ENCODE peak calls at places on chromosomes 3 and 15, in eight cellular contexts. One of them, this sample, is unnamed.

GRCh38 chr15:101242999-101243336 is 8.9 kb downstream of the CHSY1 start:
- DNase-seq in posterior vena cava: no peak
- DNase-seq in neural progenitor cell: peak; percentile 82
- DNase-seq in RWPE1: no peak
- DNase-seq in SW480: no peak
- DNase-seq in tibial artery: no peak
- DNase-seq in ovary: no peak
- DNase-seq in iris pigment epithelial cell: no peak
- DNase-seq in this sample: no peak

GRCh38 chr3:54206874-54207273 is 84.5 kb downstream of the CACNA2D3 start:
- DNase-seq in tibial artery: no peak
- DNase-seq in posterior vena cava: no peak
- DNase-seq in ovary: no peak
- DNase-seq in SW480: no peak
- DNase-seq in iris pigment epithelial cell: no peak
- DNase-seq in RWPE1: no peak
- DNase-seq in neural progenitor cell: peak; percentile 20
- DNase-seq in this sample: no peak

GRCh38 chr15:58465866-58466517 is 34.2 kb downstream of the LIPC start:
- DNase-seq in neural progenitor cell: no peak
- DNase-seq in iris pigment epithelial cell: no peak
- DNase-seq in ovary: no peak
- DNase-seq in posterior vena cava: no peak
- DNase-seq in RWPE1: no peak
- DNase-seq in tibial artery: no peak
- DNase-seq in SW480: no peak
- DNase-seq in this sample: no peak

GRCh38 chr15:44087578-44088190 is 107.4 kb downstream of the FRMD5 start:
- DNase-seq in SW480: no peak
- DNase-seq in ovary: no peak
- DNase-seq in neural progenitor cell: no peak
- DNase-seq in iris pigment epithelial cell: peak; percentile 92
- DNase-seq in tibial artery: no peak
- DNase-seq in RWPE1: peak; percentile 85
- DNase-seq in posterior vena cava: no peak
- DNase-seq in this sample: peak; percentile 60

GRCh38 chr3:168094877-168095610 is 680 bp downstream of the GOLIM4 start:
- DNase-seq in tibial artery: peak; percentile 76
- DNase-seq in neural progenitor cell: peak; percentile 82
- DNase-seq in posterior vena cava: peak; percentile 92
- DNase-seq in iris pigment epithelial cell: peak; percentile 68
- DNase-seq in RWPE1: peak; percentile 50
- DNase-seq in ovary: peak; percentile 54
- DNase-seq in SW480: peak; percentile 86
- DNase-seq in this sample: peak; percentile 76

GRCh38 chr15:72146221-72146620 is 28.0 kb downstream of the SENP8 start:
- DNase-seq in iris pigment epithelial cell: no peak
- DNase-seq in neural progenitor cell: no peak
- DNase-seq in tibial artery: no peak
- DNase-seq in ovary: no peak
- DNase-seq in posterior vena cava: no peak
- DNase-seq in SW480: no peak
- DNase-seq in RWPE1: no peak
- DNase-seq in this sample: no peak

GRCh38 chr3:149975919-149976318 is 5.2 kb upstream of the PFN2 start:
- DNase-seq in iris pigment epithelial cell: no peak
- DNase-seq in SW480: no peak
- DNase-seq in ovary: no peak
- DNase-seq in RWPE1: no peak
- DNase-seq in posterior vena cava: no peak
- DNase-seq in neural progenitor cell: peak; percentile 30
- DNase-seq in tibial artery: no peak
- DNase-seq in this sample: no peak

GRCh38 chr3:175957427-175957826 is 1098.3 kb downstream of the NAALADL2 start:
- DNase-seq in neural progenitor cell: no peak
- DNase-seq in RWPE1: no peak
- DNase-seq in tibial artery: no peak
- DNase-seq in iris pigment epithelial cell: no peak
- DNase-seq in ovary: no peak
- DNase-seq in SW480: no peak
- DNase-seq in posterior vena cava: no peak
- DNase-seq in this sample: no peak

GRCh38 chr3:16004812-16005211 is 169.7 kb upstream of the GALNT15 start:
- DNase-seq in ovary: no peak
- DNase-seq in RWPE1: no peak
- DNase-seq in iris pigment epithelial cell: no peak
- DNase-seq in SW480: no peak
- DNase-seq in tibial artery: no peak
- DNase-seq in posterior vena cava: no peak
- DNase-seq in neural progenitor cell: no peak
- DNase-seq in this sample: no peak

GRCh38 chr15:25417604-25418003 is 21.2 kb downstream of the UBE3A start:
- DNase-seq in tibial artery: no peak
- DNase-seq in posterior vena cava: no peak
- DNase-seq in iris pigment epithelial cell: no peak
- DNase-seq in SW480: no peak
- DNase-seq in neural progenitor cell: no peak
- DNase-seq in RWPE1: no peak
- DNase-seq in ovary: no peak
- DNase-seq in this sample: no peak

GRCh38 chr15:31158858-31159569 is 57.5 kb upstream of the TRPM1 start:
- DNase-seq in RWPE1: no peak
- DNase-seq in iris pigment epithelial cell: no peak
- DNase-seq in SW480: no peak
- DNase-seq in tibial artery: no peak
- DNase-seq in posterior vena cava: no peak
- DNase-seq in ovary: no peak
- DNase-seq in neural progenitor cell: no peak
- DNase-seq in this sample: no peak

GRCh38 chr3:118628704-118629341 is 405.8 kb downstream of the IGSF11 start:
- DNase-seq in tibial artery: no peak
- DNase-seq in RWPE1: peak; percentile 69
- DNase-seq in iris pigment epithelial cell: peak; percentile 44
- DNase-seq in ovary: peak; percentile 17
- DNase-seq in neural progenitor cell: peak; percentile 88
- DNase-seq in SW480: peak; percentile 57
- DNase-seq in posterior vena cava: no peak
- DNase-seq in this sample: peak; percentile 13

GRCh38 chr3:184631339-184631965 is 69.9 kb downstream of the EPHB3 start:
- DNase-seq in ovary: no peak
- DNase-seq in tibial artery: no peak
- DNase-seq in posterior vena cava: peak; percentile 54
- DNase-seq in SW480: no peak
- DNase-seq in neural progenitor cell: no peak
- DNase-seq in iris pigment epithelial cell: no peak
- DNase-seq in RWPE1: no peak
- DNase-seq in this sample: no peak

GRCh38 chr15:70508561-70509281 is 254.6 kb downstream of the UACA start:
- DNase-seq in ovary: no peak
- DNase-seq in neural progenitor cell: peak; percentile 23
- DNase-seq in RWPE1: peak; percentile 98
- DNase-seq in posterior vena cava: peak; percentile 44
- DNase-seq in iris pigment epithelial cell: peak; percentile 96
- DNase-seq in tibial artery: no peak
- DNase-seq in SW480: peak; percentile 87
- DNase-seq in this sample: peak; percentile 92

GRCh38 chr3:17158941-17159682 is 274.4 kb downstream of the PLCL2 start:
- DNase-seq in SW480: no peak
- DNase-seq in neural progenitor cell: no peak
- DNase-seq in RWPE1: peak; percentile 14
- DNase-seq in tibial artery: no peak
- DNase-seq in iris pigment epithelial cell: peak; percentile 28
- DNase-seq in posterior vena cava: no peak
- DNase-seq in ovary: no peak
- DNase-seq in this sample: no peak